ENCODE peak calls at places on chromosomes 5 and 9, in nine cellular contexts. B is esophagus squamous epithelium, A is HFF-Myc, F is GM10248, D is kidney, R is lower lobe of right lung, V is GM06990, G is epithelial cell of esophagus, N is tibial nerve. Y is an unnamed sample.

GRCh38 chr9:84170521-84171141 is 169.9 kb downstream of the SLC28A3 start:
- DNase-seq in B (no peak), A (peak; percentile 95), F (no peak), D (peak; percentile 91), R (peak; percentile 69), V (no peak), G (peak; percentile 86), N (peak; percentile 66), Y (peak; percentile 97)

GRCh38 chr5:142215915-142216681 is 107.5 kb downstream of the NDFIP1 start:
- DNase-seq in B (no peak), A (peak; percentile 93), F (no peak), D (peak; percentile 85), R (peak; percentile 74), V (no peak), G (peak; percentile 88), N (peak; percentile 60), Y (peak; percentile 97)

GRCh38 chr5:62152394-62153123 is 153.4 kb upstream of the KIF2A start:
- DNase-seq in B (no peak), A (no peak), F (no peak), D (no peak), R (no peak), V (no peak), G (peak; percentile 12), N (no peak), Y (no peak)

GRCh38 chr9:36665921-36666429 is 93.3 kb downstream of the MELK start:
- DNase-seq in B (no peak), A (no peak), F (peak; percentile 40), D (no peak), R (no peak), V (peak; percentile 31), G (peak; percentile 56), N (no peak), Y (no peak)

GRCh38 chr9:105238302-105238701 is 6.1 kb upstream of the SLC44A1 start:
- DNase-seq in B (no peak), A (no peak), F (no peak), D (no peak), R (no peak), V (no peak), G (no peak), N (no peak), Y (no peak)

GRCh38 chr9:5813837-5814236 is 19.1 kb downstream of the ERMP1 start:
- DNase-seq in B (no peak), A (no peak), F (no peak), D (no peak), R (no peak), V (no peak), G (peak; percentile 84), N (no peak), Y (no peak)

GRCh38 chr9:135030711-135031245 is 56.7 kb upstream of the OLFM1 start:
- DNase-seq in B (no peak), A (no peak), F (no peak), D (peak; percentile 16), R (no peak), V (no peak), G (no peak), N (no peak), Y (no peak)

GRCh38 chr9:517993-518392 is 303.3 kb downstream of the DOCK8 start:
- DNase-seq in B (no peak), A (no peak), F (no peak), D (no peak), R (no peak), V (no peak), G (peak; percentile 91), N (no peak), Y (no peak)

GRCh38 chr5:74919487-74919886 is 53.3 kb upstream of the FAM169A start:
- DNase-seq in B (no peak), A (peak; percentile 41), F (peak; percentile 44), D (no peak), R (no peak), V (no peak), G (peak; percentile 71), N (no peak), Y (peak; percentile 56)

GRCh38 chr9:87667164-87667738 is 58.7 kb upstream of the CTSL start:
- DNase-seq in B (no peak), A (no peak), F (no peak), D (no peak), R (no peak), V (no peak), G (peak; percentile 4), N (no peak), Y (no peak)

GRCh38 chr5:67166460-67166871 is 30.1 kb downstream of the CD180 start:
- DNase-seq in B (peak; percentile 21), A (no peak), F (peak; percentile 47), D (peak; percentile 89), R (peak; percentile 89), V (no peak), G (peak; percentile 30), N (no peak), Y (no peak)

GRCh38 chr5:52702877-52703276 is 84.8 kb upstream of the ITGA1 start:
- DNase-seq in B (no peak), A (no peak), F (no peak), D (no peak), R (no peak), V (no peak), G (no peak), N (no peak), Y (no peak)

GRCh38 chr9:93591706-93592388 is 15.5 kb downstream of the PHF2 start:
- DNase-seq in B (no peak), A (no peak), F (no peak), D (peak; percentile 58), R (no peak), V (no peak), G (no peak), N (no peak), Y (no peak)

GRCh38 chr5:37722236-37723146 is 117.3 kb downstream of the GDNF start:
- DNase-seq in B (no peak), A (peak; percentile 80), F (peak; percentile 25), D (no peak), R (no peak), V (peak; percentile 53), G (peak; percentile 67), N (no peak), Y (peak; percentile 92)

GRCh38 chr9:6852243-6852963 is 94.6 kb downstream of the KDM4C start:
- DNase-seq in B (no peak), A (no peak), F (no peak), D (no peak), R (no peak), V (no peak), G (peak; percentile 38), N (no peak), Y (peak; percentile 43)

GRCh38 chr9:7117676-7118561 is 360.1 kb downstream of the KDM4C start:
- DNase-seq in B (no peak), A (peak; percentile 15), F (peak; percentile 25), D (no peak), R (no peak), V (peak; percentile 44), G (peak; percentile 80), N (no peak), Y (peak; percentile 13)

GRCh38 chr9:123960366-123960765 is 30.4 kb upstream of the DENND1A start:
- DNase-seq in B (no peak), A (no peak), F (no peak), D (no peak), R (no peak), V (no peak), G (no peak), N (no peak), Y (no peak)

GRCh38 chr5:78801413-78801812 is 152.8 kb upstream of the LHFPL2 start:
- DNase-seq in B (no peak), A (no peak), F (no peak), D (no peak), R (no peak), V (no peak), G (no peak), N (no peak), Y (no peak)

DNA sequence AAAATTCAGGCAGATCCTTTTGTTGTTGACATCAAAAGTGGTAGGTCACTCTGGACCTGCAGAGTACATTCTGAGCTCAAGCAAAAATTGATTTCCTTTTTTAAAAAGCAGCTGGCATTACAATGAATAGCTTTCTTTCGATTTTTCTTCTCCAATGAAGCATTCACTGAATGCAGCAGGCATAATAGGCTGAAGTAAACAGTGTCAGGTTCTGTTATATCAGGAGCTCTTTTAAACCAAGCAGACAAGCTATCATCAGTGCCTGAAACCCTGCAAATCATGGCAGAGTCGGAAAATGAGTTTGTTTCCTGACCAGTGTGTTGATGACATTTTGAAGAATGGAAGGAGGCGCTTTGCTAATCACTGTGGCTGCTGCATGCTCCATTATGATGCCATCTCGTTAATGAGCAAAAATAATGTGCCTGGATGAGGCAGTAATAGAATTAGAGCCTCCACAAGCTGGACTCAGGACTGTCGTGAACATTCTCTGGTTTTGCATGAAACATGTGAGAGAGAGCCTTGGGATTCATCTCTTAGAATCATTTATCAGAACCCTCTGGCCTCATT is 284.5 kb downstream of the ZNF608 start:
- DNase-seq in B (no peak), A (no peak), F (no peak), D (no peak), R (no peak), V (no peak), G (no peak), N (no peak), Y (no peak)
- TF ChIP-seq CTCF in B (no peak), A (no peak), F (no peak), D (no peak), R (no peak), V (no peak), G (no peak), N (no peak), Y (no peak)

GRCh38 chr5:134119720-134120119 is 5.2 kb downstream of the TCF7 start:
- DNase-seq in B (no peak), A (no peak), F (no peak), D (no peak), R (no peak), V (no peak), G (no peak), N (no peak), Y (no peak)
- TF ChIP-seq CTCF in B (no peak), A (no peak), F (no peak), D (no peak), R (no peak), V (no peak), G (no peak), N (no peak), Y (no peak)

DNA sequence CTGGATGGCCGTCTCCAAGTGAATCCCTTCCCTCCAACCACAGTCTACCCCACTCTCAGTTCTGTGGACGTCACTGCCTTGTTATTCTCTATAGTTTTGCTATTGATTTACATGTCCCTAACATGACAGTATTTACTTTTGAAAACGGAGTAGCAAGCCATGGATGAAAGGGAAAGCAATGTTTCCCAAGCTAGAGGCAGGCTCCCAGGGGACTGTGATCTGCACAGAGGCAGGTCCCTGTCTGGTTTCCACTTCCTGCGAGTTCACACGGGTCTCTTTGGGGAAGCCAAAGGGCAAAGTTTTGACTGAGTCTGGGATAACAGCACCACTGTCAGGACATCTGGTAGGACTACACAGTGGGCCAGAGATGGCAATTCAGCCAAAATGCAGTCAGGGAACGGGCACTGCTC is 12.7 kb downstream of the C9orf153 start:
- DNase-seq in B (no peak), A (no peak), F (peak; percentile 45), D (no peak), R (no peak), V (peak; percentile 35), G (no peak), N (no peak), Y (no peak)
- TF ChIP-seq CTCF in B (no peak), A (no peak), F (peak; percentile 50), D (peak; percentile 14), R (no peak), V (peak; percentile 35), G (no peak), N (no peak), Y (no peak)

DNA sequence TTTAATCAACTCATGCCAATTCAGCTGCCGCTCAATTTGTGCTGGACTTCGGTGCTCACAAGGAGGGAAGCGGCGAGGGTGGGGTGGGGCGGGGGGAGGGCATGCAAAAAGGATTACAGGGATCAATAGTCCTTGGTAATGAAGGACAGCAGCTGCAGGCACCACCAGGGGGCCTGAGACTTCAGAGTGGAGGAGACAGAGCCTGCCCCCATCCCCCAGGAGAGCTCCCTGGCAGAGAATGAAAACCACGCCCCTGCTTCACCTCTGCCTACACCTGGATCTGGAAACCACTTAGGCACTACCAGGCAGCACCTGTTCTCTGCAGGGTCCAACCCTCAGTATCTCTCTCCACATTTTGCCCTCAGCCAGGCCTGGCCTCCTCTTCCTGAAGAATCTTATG is 155.6 kb downstream of the TRIM32 start:
- DNase-seq in B (no peak), A (no peak), F (no peak), D (no peak), R (no peak), V (no peak), G (peak; percentile 29), N (no peak), Y (no peak)
- TF ChIP-seq CTCF in B (no peak), A (no peak), F (no peak), D (no peak), R (no peak), V (peak; percentile 42), G (no peak), N (no peak), Y (no peak)

Y was measured in HFFc6.